ENCODE peak calls at places on chromosome 7, in nine cellular contexts. K, C, M, J, H, Y, S, D and U are unnamed samples.

GRCh38 chr7:82740246-82740848 is 296.8 kb upstream of the CACNA2D1 start:
- ATAC-seq in Y (no peak), J (peak), H (no peak), M (peak), S (no peak), D (no peak), C (peak), K (peak), U (no peak)

GRCh38 chr7:92840309-92840708 is 3.9 kb upstream of the CDK6 start:
- ATAC-seq in Y (no peak), J (no peak), K (no peak), S (no peak), M (no peak), C (no peak), D (no peak), H (no peak), U (no peak)

GRCh38 chr7:81751619-81752317 is 18.1 kb downstream of the HGF start:
- ATAC-seq in K (no peak), S (no peak), Y (no peak), D (no peak), J (no peak), M (no peak), H (no peak), C (no peak), U (no peak)

GRCh38 chr7:33177876-33178275 is 48.5 kb downstream of the BBS9 start:
- ATAC-seq in S (no peak), M (no peak), D (peak), K (no peak), Y (no peak), H (no peak), C (no peak), J (no peak), U (no peak)

GRCh38 chr7:51303142-51303525 is 13.5 kb downstream of the COBL start:
- ATAC-seq in H (no peak), K (no peak), C (no peak), Y (no peak), M (no peak), S (no peak), J (no peak), D (no peak), U (no peak)

GRCh38 chr7:116512524-116513188 is 12.2 kb upstream of the CAV1 start:
- ATAC-seq in D (no peak), C (no peak), J (peak), S (no peak), K (peak), H (no peak), Y (peak), M (peak), U (peak)

GRCh38 chr7:100689230-100690135 is 4.6 kb downstream of the GIGYF1 start:
- ATAC-seq in Y (no peak), K (no peak), J (no peak), H (no peak), M (no peak), C (no peak), S (no peak), D (no peak), U (no peak)

GRCh38 chr7:50436133-50436802 is 13.9 kb downstream of the FIGNL1 start:
- ATAC-seq in J (peak), C (no peak), Y (no peak), K (no peak), H (no peak), M (no peak), S (no peak), D (no peak), U (peak)

GRCh38 chr7:69309601-69310000 is 288.7 kb upstream of the AUTS2 start:
- ATAC-seq in M (no peak), S (no peak), Y (no peak), D (no peak), C (no peak), K (no peak), H (no peak), J (no peak), U (no peak)

GRCh38 chr7:75925717-75926435 is 10.9 kb downstream of the POR start:
- ATAC-seq in C (no peak), S (no peak), K (no peak), H (peak), M (no peak), J (no peak), D (no peak), Y (no peak), U (no peak)

GRCh38 chr7:22864855-22865606 is 42.4 kb upstream of the TOMM7 start:
- ATAC-seq in K (no peak), J (peak), M (peak), D (peak), Y (no peak), H (peak), C (peak), S (no peak), U (peak)

GRCh38 chr7:124364283-124364682 is 331.4 kb upstream of the TMEM229A start:
- ATAC-seq in H (no peak), S (no peak), C (no peak), D (no peak), J (no peak), K (no peak), M (no peak), Y (no peak), U (no peak)

GRCh38 chr7:3955751-3956696 is 655.0 kb downstream of the SDK1 start:
- ATAC-seq in S (no peak), D (peak), Y (peak), H (no peak), M (no peak), J (peak), K (no peak), C (no peak), U (peak)

GRCh38 chr7:40544277-40544723 is 409.5 kb downstream of the SUGCT start:
- ATAC-seq in Y (no peak), H (peak), J (no peak), K (no peak), C (peak), S (no peak), D (no peak), M (no peak), U (no peak)

GRCh38 chr7:83646027-83646426 is 2.9 kb downstream of the SEMA3E start:
- ATAC-seq in K (no peak), M (no peak), H (no peak), D (no peak), Y (no peak), S (no peak), C (no peak), J (no peak), U (no peak)

GRCh38 chr7:42217053-42217452 is 20.0 kb downstream of the GLI3 start:
- ATAC-seq in M (no peak), S (no peak), C (no peak), H (no peak), Y (no peak), D (no peak), K (no peak), J (no peak), U (no peak)

GRCh38 chr7:106604303-106604918 is 56.5 kb downstream of the CCDC71L start:
- ATAC-seq in Y (no peak), J (peak), D (peak), C (peak), H (no peak), K (no peak), M (no peak), S (peak), U (peak)

GRCh38 chr7:105131033-105131656 is 117.1 kb downstream of the KMT2E start:
- ATAC-seq in K (no peak), M (no peak), H (no peak), S (no peak), Y (no peak), C (no peak), J (no peak), D (no peak), U (no peak)